ENCODE peak calls at places on chromosomes 5 and 9, in four cellular contexts. N is MM.1S, U is caudate nucleus, Y is adipocyte. P is an unnamed sample.

GRCh38 chr9:108439967-108440366 is 415.8 kb downstream of the ACTL7B start:
- DNase-seq in Y (peak), U (no peak), N (no peak), P (no peak)

GRCh38 chr5:147348046-147348445 is 113.2 kb downstream of the STK32A start:
- DNase-seq in U (no peak), Y (peak), N (no peak), P (no peak)

GRCh38 chr9:86660146-86660545 is 287.2 kb downstream of the GAS1 start:
- DNase-seq in N (no peak), U (no peak), Y (peak), P (no peak)

GRCh38 chr9:123335227-123335985 is 20.6 kb upstream of the CRB2 start:
- DNase-seq in N (no peak), Y (peak), U (no peak), P (no peak)

GRCh38 chr5:141383345-141383744 is 803 bp downstream of the PCDHGA7 start:
- DNase-seq in Y (no peak), U (no peak), N (no peak), P (no peak)

GRCh38 chr9:135369401-135369800 is 110.2 kb upstream of the PPP1R26 start:
- DNase-seq in U (no peak), Y (no peak), N (no peak), P (no peak)

GRCh38 chr5:141908796-141909195 is 14.9 kb upstream of the DELE1 start:
- DNase-seq in N (no peak), U (no peak), Y (no peak), P (no peak)

GRCh38 chr5:137400571-137400970 is 98.6 kb downstream of the SPOCK1 start:
- DNase-seq in N (no peak), U (no peak), Y (no peak), P (no peak)

GRCh38 chr9:133048595-133048994 is 13.2 kb upstream of the CEL start:
- DNase-seq in Y (peak), N (peak), U (no peak), P (peak)

GRCh38 chr9:371349-371748 is 156.7 kb downstream of the DOCK8 start:
- DNase-seq in Y (no peak), N (no peak), U (no peak), P (no peak)

P was measured in naive thymus-derived CD8-positive, alpha-beta T cell.